ENCODE peak calls at places on chromosomes 13 and 19, in four cellular contexts. One of them, this sample, is unnamed.

GRCh38 chr19:1540353-1540925 is 16.6 kb downstream of the PLK5 start:
- DNase-seq in PC-3: no peak
- DNase-seq in neural progenitor cell: no peak
- DNase-seq in fibroblast of lung: no peak
- DNase-seq in this sample: no peak

GRCh38 chr13:99398916-99399622 is 91.9 kb upstream of the GPR183 start:
- DNase-seq in PC-3: no peak
- DNase-seq in neural progenitor cell: no peak
- DNase-seq in fibroblast of lung: no peak
- DNase-seq in this sample: no peak

GRCh38 chr13:28575200-28575599 is 80.3 kb upstream of the FLT1 start:
- DNase-seq in PC-3: no peak
- DNase-seq in neural progenitor cell: no peak
- DNase-seq in fibroblast of lung: no peak
- DNase-seq in this sample: no peak

GRCh38 chr19:1683869-1684572 is 31.6 kb upstream of the TCF3 start:
- DNase-seq in PC-3: no peak
- DNase-seq in neural progenitor cell: no peak
- DNase-seq in fibroblast of lung: no peak
- DNase-seq in this sample: no peak

GRCh38 chr19:48696353-48697010 is 711 bp downstream of the FUT2 start:
- DNase-seq in PC-3: no peak
- DNase-seq in neural progenitor cell: peak; percentile 61
- DNase-seq in fibroblast of lung: no peak
- DNase-seq in this sample: no peak

GRCh38 chr19:14150770-14151661 is 14.6 kb upstream of the ASF1B start:
- DNase-seq in PC-3: no peak
- DNase-seq in neural progenitor cell: no peak
- DNase-seq in fibroblast of lung: no peak
- DNase-seq in this sample: no peak

GRCh38 chr19:7394728-7395359 is 46.1 kb downstream of the ARHGEF18 start:
- DNase-seq in PC-3: peak; percentile 96
- DNase-seq in neural progenitor cell: peak; percentile 94
- DNase-seq in fibroblast of lung: peak; percentile 82
- DNase-seq in this sample: peak; percentile 77

GRCh38 chr13:30863231-30863630 is 42.8 kb upstream of the MEDAG start:
- DNase-seq in PC-3: no peak
- DNase-seq in neural progenitor cell: peak; percentile 28
- DNase-seq in fibroblast of lung: no peak
- DNase-seq in this sample: no peak

GRCh38 chr19:42277821-42278809 is 9.1 kb downstream of the CIC start:
- DNase-seq in PC-3: no peak
- DNase-seq in neural progenitor cell: no peak
- DNase-seq in fibroblast of lung: peak; percentile 30
- DNase-seq in this sample: peak; percentile 66

GRCh38 chr19:43934055-43934984 is 762 bp downstream of the ZNF45 start:
- DNase-seq in PC-3: peak; percentile 51
- DNase-seq in neural progenitor cell: peak; percentile 4
- DNase-seq in fibroblast of lung: peak; percentile 8
- DNase-seq in this sample: peak; percentile 34

GRCh38 chr13:99433543-99434075 is 67.7 kb upstream of the TM9SF2 start:
- DNase-seq in PC-3: no peak
- DNase-seq in neural progenitor cell: no peak
- DNase-seq in fibroblast of lung: no peak
- DNase-seq in this sample: no peak

GRCh38 chr13:78816592-78816991 is 157.6 kb upstream of the OBI1 start:
- DNase-seq in PC-3: no peak
- DNase-seq in neural progenitor cell: no peak
- DNase-seq in fibroblast of lung: no peak
- DNase-seq in this sample: no peak

GRCh38 chr13:29846475-29847256 is 3.8 kb downstream of the UBL3 start:
- DNase-seq in PC-3: no peak
- DNase-seq in neural progenitor cell: no peak
- DNase-seq in fibroblast of lung: no peak
- DNase-seq in this sample: no peak

GRCh38 chr13:29844441-29844840 is 6.0 kb downstream of the UBL3 start:
- DNase-seq in PC-3: no peak
- DNase-seq in neural progenitor cell: no peak
- DNase-seq in fibroblast of lung: peak; percentile 78
- DNase-seq in this sample: no peak

GRCh38 chr13:29847501-29847983 is 2.9 kb downstream of the UBL3 start:
- DNase-seq in PC-3: peak; percentile 46
- DNase-seq in neural progenitor cell: peak; percentile 14
- DNase-seq in fibroblast of lung: peak; percentile 64
- DNase-seq in this sample: peak; percentile 55

GRCh38 chr13:29849071-29849541 is 1.3 kb downstream of the UBL3 start:
- DNase-seq in PC-3: peak; percentile 40
- DNase-seq in neural progenitor cell: peak; percentile 23
- DNase-seq in fibroblast of lung: peak; percentile 49
- DNase-seq in this sample: peak; percentile 45

GRCh38 chr13:29845440-29846056 is 4.9 kb downstream of the UBL3 start:
- DNase-seq in PC-3: peak; percentile 61
- DNase-seq in neural progenitor cell: no peak
- DNase-seq in fibroblast of lung: peak; percentile 27
- DNase-seq in this sample: no peak
- H3K4me3 ChIP-seq in PC-3: peak overlapping the region; percentile 93
- H3K4me3 ChIP-seq in neural progenitor cell: no peak overlapping the region
- H3K4me3 ChIP-seq in fibroblast of lung: no peak overlapping the region
- H3K4me3 ChIP-seq in this sample: no peak overlapping the region

GRCh38 chr19:58499021-58499927 is 12.5 kb downstream of the SLC27A5 start:
- DNase-seq in PC-3: peak; percentile 100
- DNase-seq in neural progenitor cell: peak; percentile 100
- DNase-seq in fibroblast of lung: peak; percentile 97
- DNase-seq in this sample: peak; percentile 94
- TF ChIP-seq CTCF in PC-3: peak; percentile 28
- TF ChIP-seq CTCF in neural progenitor cell: peak; percentile 50
- TF ChIP-seq CTCF in fibroblast of lung: peak; percentile 47
- TF ChIP-seq CTCF in this sample: peak; percentile 47

GRCh38 chr13:112055417-112056206 is 11.3 kb upstream of the SOX1 start:
- DNase-seq in PC-3: no peak
- DNase-seq in neural progenitor cell: peak; percentile 52
- DNase-seq in fibroblast of lung: no peak
- DNase-seq in this sample: no peak

GRCh38 chr13:112057434-112057735 is 9.6 kb upstream of the SOX1 start:
- DNase-seq in PC-3: no peak
- DNase-seq in neural progenitor cell: peak; percentile 38
- DNase-seq in fibroblast of lung: no peak
- DNase-seq in this sample: no peak

GRCh38 chr13:112056739-112057433 is 10.1 kb upstream of the SOX1 start:
- DNase-seq in PC-3: no peak
- DNase-seq in neural progenitor cell: peak; percentile 34
- DNase-seq in fibroblast of lung: no peak
- DNase-seq in this sample: no peak

GRCh38 chr13:112055032-112055416 is 11.9 kb upstream of the SOX1 start:
- DNase-seq in PC-3: no peak
- DNase-seq in neural progenitor cell: no peak
- DNase-seq in fibroblast of lung: no peak
- DNase-seq in this sample: no peak

GRCh38 chr13:112056284-112056727 is 10.6 kb upstream of the SOX1 start:
- DNase-seq in PC-3: no peak
- DNase-seq in neural progenitor cell: peak; percentile 73
- DNase-seq in fibroblast of lung: no peak
- DNase-seq in this sample: no peak
- H3K27me3 ChIP-seq in PC-3: peaks cover 26% of the 10 kb centered on the region
- H3K27me3 ChIP-seq in neural progenitor cell: peaks cover 100% of the 10 kb centered on the region
- H3K27me3 ChIP-seq in fibroblast of lung: peaks cover 45% of the 10 kb centered on the region
- H3K27me3 ChIP-seq in this sample: peaks cover 60% of the 10 kb centered on the region

GRCh38 chr13:33536639-33537425 is 251.3 kb upstream of the STARD13 start:
- DNase-seq in PC-3: peak; percentile 88
- DNase-seq in neural progenitor cell: no peak
- DNase-seq in fibroblast of lung: peak; percentile 68
- DNase-seq in this sample: peak; percentile 52

GRCh38 chr13:33541962-33542308 is 256.4 kb upstream of the STARD13 start:
- DNase-seq in PC-3: no peak
- DNase-seq in neural progenitor cell: no peak
- DNase-seq in fibroblast of lung: no peak
- DNase-seq in this sample: no peak

GRCh38 chr13:33543089-33543459 is 257.5 kb upstream of the STARD13 start:
- DNase-seq in PC-3: no peak
- DNase-seq in neural progenitor cell: no peak
- DNase-seq in fibroblast of lung: no peak
- DNase-seq in this sample: no peak

GRCh38 chr13:33542309-33543088 is 256.9 kb upstream of the STARD13 start:
- DNase-seq in PC-3: peak; percentile 97
- DNase-seq in neural progenitor cell: peak; percentile 97
- DNase-seq in fibroblast of lung: peak; percentile 99
- DNase-seq in this sample: peak; percentile 99

GRCh38 chr13:33537691-33538090 is 252.1 kb upstream of the STARD13 start:
- DNase-seq in PC-3: no peak
- DNase-seq in neural progenitor cell: no peak
- DNase-seq in fibroblast of lung: no peak
- DNase-seq in this sample: no peak
- H3K4me3 ChIP-seq in PC-3: peak overlapping the region; percentile 35
- H3K4me3 ChIP-seq in neural progenitor cell: no peak overlapping the region
- H3K4me3 ChIP-seq in fibroblast of lung: no peak overlapping the region
- H3K4me3 ChIP-seq in this sample: no peak overlapping the region

DNA sequence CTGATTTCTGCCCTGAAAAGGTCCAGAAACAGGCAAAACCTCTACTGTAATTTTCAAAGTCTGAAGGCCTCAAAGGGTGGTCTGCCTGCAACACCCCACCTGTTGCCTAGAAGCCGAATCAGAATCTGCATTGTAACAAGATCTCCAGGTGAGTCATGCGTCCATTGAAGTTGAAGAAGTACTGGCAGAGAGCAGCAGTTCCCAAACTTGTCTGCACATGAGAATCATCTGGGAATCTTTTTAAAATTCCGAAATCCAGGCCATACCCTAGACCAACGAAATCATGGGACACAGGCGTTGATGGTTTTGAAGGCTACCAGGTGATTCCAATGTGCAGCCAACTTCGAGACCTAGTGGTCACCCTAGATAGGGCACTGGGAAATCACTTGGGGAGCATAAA is 16.0 kb upstream of the CLN5 start:
- DNase-seq in PC-3: no peak
- DNase-seq in neural progenitor cell: no peak
- DNase-seq in fibroblast of lung: no peak
- DNase-seq in this sample: peak; percentile 80
- TF ChIP-seq CTCF in PC-3: no peak
- TF ChIP-seq CTCF in neural progenitor cell: no peak
- TF ChIP-seq CTCF in fibroblast of lung: no peak
- TF ChIP-seq CTCF in this sample: no peak

GRCh38 chr13:43780666-43781065 is 6.1 kb downstream of the ENOX1 start:
- DNase-seq in PC-3: no peak
- DNase-seq in neural progenitor cell: no peak
- DNase-seq in fibroblast of lung: no peak
- DNase-seq in this sample: no peak
- H3K27me3 ChIP-seq in PC-3: no peaks in the 10 kb centered on the region
- H3K27me3 ChIP-seq in neural progenitor cell: peaks cover 31% of the 10 kb centered on the region
- H3K27me3 ChIP-seq in fibroblast of lung: no peaks in the 10 kb centered on the region
- H3K27me3 ChIP-seq in this sample: no peaks in the 10 kb centered on the region

DNA sequence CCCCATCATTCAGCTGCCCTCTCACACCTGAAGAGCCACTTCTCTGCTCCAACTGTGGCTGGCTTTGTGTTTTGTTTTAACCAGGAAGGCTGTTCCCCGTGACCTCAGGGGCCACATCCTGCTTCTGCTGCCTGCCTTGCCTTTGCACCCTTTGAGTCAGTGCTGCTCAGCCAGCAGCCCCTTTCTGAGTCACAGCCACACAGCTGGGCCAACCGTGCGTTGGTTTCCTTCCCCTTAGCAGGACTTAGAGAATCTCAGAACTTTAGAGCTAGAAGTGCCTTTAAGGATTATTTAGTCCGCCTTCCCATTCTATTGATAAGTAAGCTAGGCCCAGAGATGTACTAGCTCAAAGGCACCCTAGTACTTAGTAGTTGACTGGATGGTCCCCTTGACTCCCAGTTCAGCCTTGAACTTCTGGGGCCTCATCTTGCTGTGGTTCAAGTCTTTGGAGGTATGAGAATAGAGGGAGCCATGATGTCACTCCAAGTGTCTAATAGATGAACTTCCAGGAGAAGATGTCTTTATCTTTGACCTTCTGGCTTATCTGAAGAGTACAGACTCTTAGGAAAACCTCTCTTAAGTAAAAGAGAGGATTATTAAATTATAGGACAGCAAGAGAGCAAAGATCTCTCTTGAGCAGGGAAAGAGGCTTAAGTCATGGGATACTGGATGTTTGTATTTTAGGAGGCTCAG is 8.0 kb downstream of the RGCC start:
- DNase-seq in PC-3: peak; percentile 47
- DNase-seq in neural progenitor cell: no peak
- DNase-seq in fibroblast of lung: peak; percentile 88
- DNase-seq in this sample: peak; percentile 88
- H3K4me3 ChIP-seq in PC-3: no peak overlapping the region
- H3K4me3 ChIP-seq in neural progenitor cell: no peak overlapping the region
- H3K4me3 ChIP-seq in fibroblast of lung: no peak overlapping the region
- H3K4me3 ChIP-seq in this sample: no peak overlapping the region

GRCh38 chr13:51781246-51782022 is 22.5 kb downstream of the DHRS12 start:
- DNase-seq in PC-3: peak; percentile 60
- DNase-seq in neural progenitor cell: peak; percentile 64
- DNase-seq in fibroblast of lung: peak; percentile 31
- DNase-seq in this sample: peak; percentile 64
- TF ChIP-seq CTCF in PC-3: peak; percentile 68
- TF ChIP-seq CTCF in neural progenitor cell: peak; percentile 56
- TF ChIP-seq CTCF in fibroblast of lung: no peak
- TF ChIP-seq CTCF in this sample: peak; percentile 74

GRCh38 chr19:38440592-38440991 is 7.1 kb downstream of the RYR1 start:
- DNase-seq in PC-3: no peak
- DNase-seq in neural progenitor cell: no peak
- DNase-seq in fibroblast of lung: no peak
- DNase-seq in this sample: no peak
- H3K27me3 ChIP-seq in PC-3: no peaks in the 10 kb centered on the region
- H3K27me3 ChIP-seq in neural progenitor cell: no peaks in the 10 kb centered on the region
- H3K27me3 ChIP-seq in fibroblast of lung: no peaks in the 10 kb centered on the region
- H3K27me3 ChIP-seq in this sample: no peaks in the 10 kb centered on the region